ENCODE peak calls at places on chromosomes 3 and 15, in eight cellular contexts. One of them, this sample, is unnamed. For H3K9me3, the result is how much of the 10 kb centered on the place peaks cover.

GRCh38 chr3:7733933-7734332 is 767.7 kb upstream of the LMCD1 start:
- DNase-seq in DND-41: no peak
- DNase-seq in aorta: no peak
- DNase-seq in endothelial cell of umbilical vein: peak
- DNase-seq in effector memory CD4-positive, alpha-beta T cell: no peak
- DNase-seq in spleen: no peak
- DNase-seq in pancreas: no peak
- DNase-seq in lung: no peak
- DNase-seq in this sample: no peak

GRCh38 chr15:83809345-83809744 is 155.4 kb downstream of the ADAMTSL3 start:
- DNase-seq in pancreas: no peak
- DNase-seq in effector memory CD4-positive, alpha-beta T cell: no peak
- DNase-seq in lung: no peak
- DNase-seq in spleen: no peak
- DNase-seq in aorta: no peak
- DNase-seq in DND-41: no peak
- DNase-seq in endothelial cell of umbilical vein: no peak
- DNase-seq in this sample: no peak

GRCh38 chr3:67416703-67417102 is 237.7 kb downstream of the SUCLG2 start:
- DNase-seq in endothelial cell of umbilical vein: no peak
- DNase-seq in lung: no peak
- DNase-seq in pancreas: no peak
- DNase-seq in DND-41: no peak
- DNase-seq in effector memory CD4-positive, alpha-beta T cell: no peak
- DNase-seq in aorta: no peak
- DNase-seq in spleen: no peak
- DNase-seq in this sample: no peak

GRCh38 chr15:90095521-90095959 is 6.7 kb downstream of the IDH2 start:
- DNase-seq in lung: no peak
- DNase-seq in pancreas: peak
- DNase-seq in spleen: peak
- DNase-seq in effector memory CD4-positive, alpha-beta T cell: no peak
- DNase-seq in endothelial cell of umbilical vein: no peak
- DNase-seq in aorta: no peak
- DNase-seq in DND-41: no peak
- DNase-seq in this sample: peak

GRCh38 chr3:24522155-24522579 is 27.5 kb upstream of the THRB start:
- DNase-seq in pancreas: no peak
- DNase-seq in effector memory CD4-positive, alpha-beta T cell: no peak
- DNase-seq in aorta: no peak
- DNase-seq in DND-41: no peak
- DNase-seq in lung: no peak
- DNase-seq in spleen: peak
- DNase-seq in endothelial cell of umbilical vein: no peak
- DNase-seq in this sample: no peak

GRCh38 chr3:160060409-160061027 is 71.9 kb downstream of the IL12A start:
- DNase-seq in endothelial cell of umbilical vein: no peak
- DNase-seq in lung: no peak
- DNase-seq in DND-41: no peak
- DNase-seq in effector memory CD4-positive, alpha-beta T cell: no peak
- DNase-seq in spleen: no peak
- DNase-seq in pancreas: no peak
- DNase-seq in aorta: no peak
- DNase-seq in this sample: no peak

GRCh38 chr3:140541975-140542653 is 135.8 kb upstream of the TRIM42 start:
- DNase-seq in aorta: no peak
- DNase-seq in spleen: no peak
- DNase-seq in effector memory CD4-positive, alpha-beta T cell: no peak
- DNase-seq in lung: no peak
- DNase-seq in endothelial cell of umbilical vein: no peak
- DNase-seq in pancreas: no peak
- DNase-seq in DND-41: no peak
- DNase-seq in this sample: no peak

GRCh38 chr15:90860450-90860849 is 7.9 kb upstream of the FURIN start:
- DNase-seq in endothelial cell of umbilical vein: no peak
- DNase-seq in pancreas: no peak
- DNase-seq in lung: no peak
- DNase-seq in effector memory CD4-positive, alpha-beta T cell: no peak
- DNase-seq in aorta: no peak
- DNase-seq in DND-41: no peak
- DNase-seq in spleen: no peak
- DNase-seq in this sample: peak

GRCh38 chr15:64213646-64214045 is 50.8 kb upstream of the PPIB start:
- DNase-seq in DND-41: no peak
- DNase-seq in pancreas: no peak
- DNase-seq in spleen: no peak
- DNase-seq in aorta: no peak
- DNase-seq in lung: no peak
- DNase-seq in effector memory CD4-positive, alpha-beta T cell: no peak
- DNase-seq in endothelial cell of umbilical vein: no peak
- DNase-seq in this sample: no peak

GRCh38 chr15:63933522-63933921 is 99.8 kb upstream of the HERC1 start:
- DNase-seq in pancreas: no peak
- DNase-seq in effector memory CD4-positive, alpha-beta T cell: no peak
- DNase-seq in endothelial cell of umbilical vein: no peak
- DNase-seq in spleen: no peak
- DNase-seq in DND-41: no peak
- DNase-seq in aorta: no peak
- DNase-seq in lung: no peak
- DNase-seq in this sample: no peak

DNA sequence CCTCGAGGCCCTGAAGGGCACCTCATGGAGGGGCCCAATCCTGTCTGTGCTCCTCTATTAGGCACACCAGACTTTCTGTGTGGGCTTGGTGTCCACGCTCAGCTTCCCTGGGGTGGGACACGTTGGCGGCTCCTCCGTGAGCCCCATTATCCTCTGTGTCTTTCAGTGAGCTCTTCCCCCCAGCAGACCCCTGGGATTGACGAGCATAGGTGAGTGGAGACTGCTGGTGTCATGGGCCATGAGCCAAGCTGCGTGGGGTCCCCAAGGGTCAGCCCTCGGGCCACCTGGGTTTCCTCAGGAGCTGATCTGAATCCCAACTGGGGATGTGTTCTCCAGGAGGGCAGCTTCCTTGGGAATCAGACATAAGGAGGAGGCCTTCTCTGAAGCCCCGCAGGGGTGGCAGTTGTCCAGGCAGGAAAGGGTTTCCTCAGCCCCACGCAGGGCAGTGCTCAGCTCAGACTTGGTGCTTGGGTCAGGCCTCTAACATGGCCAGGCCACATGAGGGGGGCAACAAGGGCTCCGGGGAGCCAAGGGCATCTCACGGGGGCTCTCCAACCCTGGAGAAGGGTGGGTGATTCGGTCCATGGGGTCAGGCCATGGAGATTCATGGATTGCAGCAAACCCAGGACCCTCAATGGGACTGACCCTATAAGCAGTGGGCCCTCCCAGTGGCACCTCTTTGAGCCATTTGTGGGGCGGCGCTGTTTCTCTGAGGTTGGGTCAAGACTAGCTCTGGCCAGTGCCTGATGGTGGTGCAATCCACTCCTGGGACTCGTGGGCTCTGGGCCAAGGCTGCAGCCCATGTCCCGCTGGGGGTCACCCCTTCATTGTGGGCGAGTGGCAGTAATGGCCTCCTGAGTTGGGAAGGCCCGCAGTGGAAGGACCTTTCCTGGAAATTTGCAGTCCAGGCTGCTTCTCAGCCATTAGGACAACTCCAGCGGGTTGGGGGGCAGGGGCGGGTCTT is 222.5 kb downstream of the SNRPN start:
- DNase-seq in effector memory CD4-positive, alpha-beta T cell: no peak
- DNase-seq in DND-41: no peak
- DNase-seq in lung: peak
- DNase-seq in pancreas: no peak
- DNase-seq in endothelial cell of umbilical vein: no peak
- DNase-seq in aorta: peak
- DNase-seq in spleen: peak
- DNase-seq in this sample: peak
- H3K9me3 ChIP-seq in effector memory CD4-positive, alpha-beta T cell: under half
- H3K9me3 ChIP-seq in DND-41: half or more
- H3K9me3 ChIP-seq in lung: under half
- H3K9me3 ChIP-seq in pancreas: under half
- H3K9me3 ChIP-seq in endothelial cell of umbilical vein: under half
- H3K9me3 ChIP-seq in aorta: under half
- H3K9me3 ChIP-seq in spleen: under half
- H3K9me3 ChIP-seq in this sample: under half

DNA sequence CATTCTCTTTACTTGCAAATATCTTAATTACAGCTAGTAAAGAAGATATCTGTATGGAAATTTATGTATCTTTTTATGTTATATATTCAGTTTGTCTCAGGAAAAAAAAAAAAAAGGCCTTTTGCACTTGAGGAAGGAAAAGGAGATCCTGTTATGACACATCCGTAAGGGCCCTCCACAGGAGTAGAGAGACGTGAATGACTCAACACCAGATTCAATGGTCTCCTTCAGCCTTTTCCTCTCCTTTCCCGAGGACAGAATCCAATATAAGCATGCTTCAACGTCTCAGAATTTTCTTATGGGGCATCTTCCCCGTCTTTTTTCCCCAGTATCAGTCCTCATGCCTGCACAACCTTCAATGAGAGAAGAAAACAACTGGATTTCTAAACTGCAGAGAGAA is 340.3 kb downstream of the NTRK3 start:
- DNase-seq in effector memory CD4-positive, alpha-beta T cell: no peak
- DNase-seq in spleen: no peak
- DNase-seq in lung: no peak
- DNase-seq in aorta: no peak
- DNase-seq in DND-41: no peak
- DNase-seq in endothelial cell of umbilical vein: no peak
- DNase-seq in pancreas: no peak
- DNase-seq in this sample: no peak
- H3K9me3 ChIP-seq in effector memory CD4-positive, alpha-beta T cell: under half
- H3K9me3 ChIP-seq in spleen: under half
- H3K9me3 ChIP-seq in lung: under half
- H3K9me3 ChIP-seq in aorta: under half
- H3K9me3 ChIP-seq in DND-41: under half
- H3K9me3 ChIP-seq in endothelial cell of umbilical vein: under half
- H3K9me3 ChIP-seq in pancreas: under half
- H3K9me3 ChIP-seq in this sample: under half

GRCh38 chr15:56227780-56228179 is 15.9 kb downstream of the RFX7 start:
- DNase-seq in lung: no peak
- DNase-seq in effector memory CD4-positive, alpha-beta T cell: no peak
- DNase-seq in aorta: no peak
- DNase-seq in pancreas: no peak
- DNase-seq in endothelial cell of umbilical vein: no peak
- DNase-seq in DND-41: no peak
- DNase-seq in spleen: no peak
- DNase-seq in this sample: no peak
- H3K9me3 ChIP-seq in lung: under half
- H3K9me3 ChIP-seq in effector memory CD4-positive, alpha-beta T cell: under half
- H3K9me3 ChIP-seq in aorta: under half
- H3K9me3 ChIP-seq in pancreas: under half
- H3K9me3 ChIP-seq in endothelial cell of umbilical vein: under half
- H3K9me3 ChIP-seq in DND-41: under half
- H3K9me3 ChIP-seq in spleen: under half
- H3K9me3 ChIP-seq in this sample: under half

DNA sequence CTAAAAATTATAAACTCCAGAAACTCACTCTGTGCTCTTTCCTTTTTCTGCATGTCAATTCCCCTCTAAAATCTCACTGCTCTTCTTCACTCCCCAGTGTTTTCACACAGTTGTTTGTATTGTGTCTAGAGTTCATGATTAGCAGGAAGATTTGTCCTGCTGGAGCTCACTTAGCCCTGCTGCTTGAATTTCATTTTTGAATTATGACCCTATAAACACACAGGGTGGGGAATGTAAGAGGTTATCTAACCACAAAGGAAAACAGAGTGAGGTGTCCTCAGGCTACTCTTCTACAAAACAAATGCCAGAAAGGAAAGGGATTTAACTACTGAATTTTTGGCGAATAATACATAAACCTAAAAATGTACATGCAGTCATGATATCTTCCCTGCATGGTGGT is 215.2 kb upstream of the CNTN4 start:
- DNase-seq in lung: no peak
- DNase-seq in spleen: no peak
- DNase-seq in DND-41: no peak
- DNase-seq in endothelial cell of umbilical vein: no peak
- DNase-seq in aorta: no peak
- DNase-seq in pancreas: no peak
- DNase-seq in effector memory CD4-positive, alpha-beta T cell: no peak
- DNase-seq in this sample: no peak
- H3K9me3 ChIP-seq in lung: under half
- H3K9me3 ChIP-seq in spleen: under half
- H3K9me3 ChIP-seq in DND-41: under half
- H3K9me3 ChIP-seq in endothelial cell of umbilical vein: under half
- H3K9me3 ChIP-seq in aorta: under half
- H3K9me3 ChIP-seq in pancreas: under half
- H3K9me3 ChIP-seq in effector memory CD4-positive, alpha-beta T cell: under half
- H3K9me3 ChIP-seq in this sample: under half

DNA sequence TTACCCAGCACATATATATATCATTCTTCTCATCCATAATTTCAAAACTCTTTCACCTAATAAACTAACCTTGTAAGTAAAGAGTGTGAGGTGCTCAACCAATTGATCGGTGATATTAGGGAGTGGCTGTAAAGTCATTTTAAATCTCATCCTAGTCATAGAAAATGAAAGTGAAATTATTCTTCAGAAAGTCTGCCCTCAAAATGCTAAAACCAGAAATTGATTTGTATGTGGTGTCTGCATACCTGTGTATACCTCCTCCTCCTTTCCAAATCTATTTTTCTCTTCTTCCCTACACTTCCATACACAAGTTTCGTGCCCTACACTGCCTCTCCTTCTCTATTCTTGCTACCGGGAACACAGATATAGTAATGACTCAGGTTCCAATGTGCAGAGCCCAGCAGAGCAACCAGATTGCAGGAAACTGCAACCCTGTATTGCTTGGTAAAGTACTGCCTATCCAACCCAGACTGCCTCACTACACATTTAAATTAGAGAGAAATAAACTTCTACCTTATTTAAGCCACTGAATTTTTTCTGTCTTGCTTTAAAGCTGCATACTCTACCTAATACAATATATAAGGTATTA is 7.4 kb upstream of the TBC1D5 start:
- DNase-seq in effector memory CD4-positive, alpha-beta T cell: no peak
- DNase-seq in DND-41: no peak
- DNase-seq in aorta: no peak
- DNase-seq in spleen: no peak
- DNase-seq in lung: no peak
- DNase-seq in pancreas: no peak
- DNase-seq in endothelial cell of umbilical vein: no peak
- DNase-seq in this sample: no peak
- H3K9me3 ChIP-seq in effector memory CD4-positive, alpha-beta T cell: under half
- H3K9me3 ChIP-seq in DND-41: under half
- H3K9me3 ChIP-seq in aorta: under half
- H3K9me3 ChIP-seq in spleen: under half
- H3K9me3 ChIP-seq in lung: under half
- H3K9me3 ChIP-seq in pancreas: under half
- H3K9me3 ChIP-seq in endothelial cell of umbilical vein: under half
- H3K9me3 ChIP-seq in this sample: under half

GRCh38 chr15:25188551-25189101 is 233.8 kb downstream of the SNRPN start:
- DNase-seq in lung: no peak
- DNase-seq in pancreas: no peak
- DNase-seq in aorta: no peak
- DNase-seq in effector memory CD4-positive, alpha-beta T cell: no peak
- DNase-seq in spleen: no peak
- DNase-seq in DND-41: no peak
- DNase-seq in endothelial cell of umbilical vein: no peak
- DNase-seq in this sample: no peak
- H3K9me3 ChIP-seq in lung: under half
- H3K9me3 ChIP-seq in pancreas: under half
- H3K9me3 ChIP-seq in aorta: under half
- H3K9me3 ChIP-seq in effector memory CD4-positive, alpha-beta T cell: under half
- H3K9me3 ChIP-seq in spleen: under half
- H3K9me3 ChIP-seq in DND-41: under half
- H3K9me3 ChIP-seq in endothelial cell of umbilical vein: under half
- H3K9me3 ChIP-seq in this sample: under half

This sample was measured in prostate gland.